ENCODE peak calls at places on chromosomes 2 and 18, in five cellular contexts. K is CD4-positive, alpha-beta memory T cell; W is mucosa of descending colon; I is PC-9; C is fibroblast of pulmonary artery. P is an unnamed sample.

GRCh38 chr18:12838178-12838634 is 45.8 kb downstream of the PTPN2 start:
- DNase-seq in K (peak; percentile 7), W (peak; percentile 80), I (peak; percentile 92), C (peak; percentile 91), P (no peak)

GRCh38 chr2:46510596-46511177 is 31.3 kb downstream of the TMEM247 start:
- DNase-seq in K (no peak), W (no peak), I (no peak), C (no peak), P (no peak)

GRCh38 chr2:12841021-12841420 is 124.3 kb downstream of the TRIB2 start:
- DNase-seq in K (no peak), W (no peak), I (no peak), C (no peak), P (no peak)

GRCh38 chr2:98155291-98155690 is 68.3 kb downstream of the VWA3B start:
- DNase-seq in K (no peak), W (no peak), I (no peak), C (no peak), P (no peak)

GRCh38 chr2:224126001-224126400 is 86.9 kb upstream of the SERPINE2 start:
- DNase-seq in K (no peak), W (no peak), I (no peak), C (no peak), P (no peak)

GRCh38 chr18:24727685-24728084 is 267.2 kb downstream of the HRH4 start:
- DNase-seq in K (no peak), W (no peak), I (no peak), C (no peak), P (no peak)

GRCh38 chr2:98453531-98453930 is 8.9 kb downstream of the INPP4A start:
- DNase-seq in K (no peak), W (no peak), I (no peak), C (no peak), P (no peak)

GRCh38 chr18:32831781-32832180 is 59.0 kb upstream of the KLHL14 start:
- DNase-seq in K (no peak), W (no peak), I (no peak), C (no peak), P (no peak)

GRCh38 chr2:43052204-43052943 is 174.0 kb downstream of the ZFP36L2 start:
- DNase-seq in K (no peak), W (no peak), I (no peak), C (no peak), P (no peak)

GRCh38 chr2:46555011-46555410 is 75.6 kb downstream of the TMEM247 start:
- DNase-seq in K (no peak), W (no peak), I (no peak), C (no peak), P (no peak)

GRCh38 chr18:111292-112014 is 46.9 kb upstream of the USP14 start:
- DNase-seq in K (peak; percentile 78), W (peak; percentile 65), I (peak; percentile 85), C (peak; percentile 57), P (no peak)

GRCh38 chr2:208711598-208711997 is 305.0 kb downstream of the PTH2R start:
- DNase-seq in K (no peak), W (no peak), I (no peak), C (no peak), P (no peak)

GRCh38 chr2:175854149-175854548 is 147.9 kb downstream of the LNPK start:
- DNase-seq in K (no peak), W (no peak), I (no peak), C (no peak), P (no peak)

GRCh38 chr2:231604101-231604684 is 11.5 kb downstream of the TEX44 start:
- DNase-seq in K (peak; percentile 10), W (peak; percentile 67), I (no peak), C (no peak), P (no peak)

GRCh38 chr18:41545091-41545888 is 409.7 kb upstream of the PIK3C3 start:
- DNase-seq in K (no peak), W (no peak), I (no peak), C (no peak), P (no peak)

GRCh38 chr2:237591021-237591370 is 462 bp upstream of the RAB17 start:
- DNase-seq in K (no peak), W (peak; percentile 89), I (peak; percentile 95), C (no peak), P (no peak)

GRCh38 chr18:73511751-73512525 is 635.7 kb downstream of the FBXO15 start:
- DNase-seq in K (no peak), W (no peak), I (no peak), C (peak; percentile 76), P (no peak)

GRCh38 chr2:202689898-202690297 is 55.1 kb downstream of the FAM117B start:
- DNase-seq in K (no peak), W (no peak), I (no peak), C (no peak), P (no peak)

GRCh38 chr2:186740266-186740665 is 46.4 kb downstream of the FAM171B start:
- DNase-seq in K (no peak), W (no peak), I (no peak), C (no peak), P (no peak)

GRCh38 chr18:34626404-34627137 is 83.5 kb upstream of the DTNA start:
- DNase-seq in K (no peak), W (no peak), I (no peak), C (no peak), P (no peak)

GRCh38 chr2:37839991-37840390 is 85.1 kb upstream of the RMDN2 start:
- DNase-seq in K (no peak), W (no peak), I (no peak), C (no peak), P (no peak)

GRCh38 chr2:168758970-168759820 is 43.2 kb upstream of the NOSTRIN start:
- DNase-seq in K (peak; percentile 54), W (peak; percentile 39), I (no peak), C (peak; percentile 75), P (peak; percentile 27)

GRCh38 chr2:173653427-173653795 is 298.7 kb downstream of the CDCA7 start:
- DNase-seq in K (no peak), W (no peak), I (no peak), C (no peak), P (no peak)

GRCh38 chr2:173654146-173654895 is 299.6 kb downstream of the CDCA7 start:
- DNase-seq in K (no peak), W (no peak), I (no peak), C (no peak), P (no peak)

GRCh38 chr2:173652731-173653426 is 298.2 kb downstream of the CDCA7 start:
- DNase-seq in K (no peak), W (no peak), I (peak; percentile 87), C (peak; percentile 94), P (no peak)

GRCh38 chr2:173651891-173652290 is 297.2 kb downstream of the CDCA7 start:
- DNase-seq in K (no peak), W (no peak), I (no peak), C (no peak), P (no peak)

DNA sequence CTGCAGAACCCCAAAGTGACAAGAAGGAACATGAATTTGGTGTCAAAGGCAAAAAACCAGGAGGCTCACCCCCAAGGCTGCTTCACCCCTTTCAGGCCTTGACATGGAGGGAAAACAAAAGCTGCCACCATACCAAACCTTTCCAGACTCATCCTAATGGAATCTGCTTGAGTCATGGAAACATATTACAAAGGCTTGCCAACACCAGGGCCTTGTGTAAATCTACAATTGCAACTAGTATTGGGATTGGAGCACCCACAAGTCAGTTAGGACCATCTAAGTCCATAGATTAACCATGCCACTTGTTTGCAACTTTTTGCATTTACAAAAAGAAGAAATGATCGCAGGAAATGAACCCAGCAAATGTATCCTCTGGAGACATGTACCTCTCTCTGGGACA is 297.6 kb downstream of the CDCA7 start:
- DNase-seq in K (no peak), W (no peak), I (peak; percentile 50), C (peak; percentile 91), P (no peak)
- H3K4me3 ChIP-seq in K (no peak overlapping the region), W (no peak overlapping the region), I (no peak overlapping the region), C (no peak overlapping the region), P (no peak overlapping the region)

GRCh38 chr2:11640132-11640531 is 29.9 kb downstream of the NTSR2 start:
- DNase-seq in K (no peak), W (no peak), I (no peak), C (no peak), P (no peak)

GRCh38 chr2:11639503-11639902 is 30.5 kb downstream of the NTSR2 start:
- DNase-seq in K (no peak), W (no peak), I (no peak), C (no peak), P (no peak)

GRCh38 chr2:11644293-11644692 is 25.7 kb downstream of the NTSR2 start:
- DNase-seq in K (no peak), W (no peak), I (no peak), C (no peak), P (no peak)

GRCh38 chr2:11646530-11646929 is 23.5 kb downstream of the NTSR2 start:
- DNase-seq in K (no peak), W (no peak), I (no peak), C (no peak), P (no peak)

GRCh38 chr2:11642972-11643371 is 27.0 kb downstream of the NTSR2 start:
- DNase-seq in K (no peak), W (no peak), I (no peak), C (no peak), P (no peak)
- H3K4me3 ChIP-seq in K (no peak overlapping the region), W (no peak overlapping the region), I (no peak overlapping the region), C (no peak overlapping the region), P (no peak overlapping the region)

GRCh38 chr18:2588666-2589344 is 17.4 kb downstream of the NDC80 start:
- DNase-seq in K (no peak), W (no peak), I (no peak), C (no peak), P (no peak)
- H3K4me3 ChIP-seq in K (no peak overlapping the region), W (no peak overlapping the region), I (no peak overlapping the region), C (no peak overlapping the region), P (no peak overlapping the region)

GRCh38 chr18:49563701-49564100 is 1.8 kb downstream of the LIPG start:
- DNase-seq in K (no peak), W (no peak), I (no peak), C (no peak), P (no peak)
- H3K4me3 ChIP-seq in K (no peak overlapping the region), W (no peak overlapping the region), I (peak overlapping the region; percentile 83), C (peak overlapping the region; percentile 86), P (peak overlapping the region; percentile 30)

GRCh38 chr18:50558948-50559749 is 738 bp upstream of the MAPK4 start:
- DNase-seq in K (no peak), W (no peak), I (no peak), C (no peak), P (no peak)

GRCh38 chr18:50560681-50561629 is 1.1 kb downstream of the MAPK4 start:
- DNase-seq in K (no peak), W (peak; percentile 9), I (no peak), C (no peak), P (no peak)

GRCh38 chr18:50562686-50563085 is 2.8 kb downstream of the MAPK4 start:
- DNase-seq in K (no peak), W (no peak), I (no peak), C (no peak), P (no peak)

GRCh38 chr18:50558157-50558556 is 1.7 kb upstream of the MAPK4 start:
- DNase-seq in K (no peak), W (no peak), I (no peak), C (no peak), P (no peak)

GRCh38 chr18:50559750-50560680 is at the start of gene MAPK4:
- DNase-seq in K (no peak), W (peak; percentile 37), I (no peak), C (peak; percentile 20), P (no peak)
- H3K4me3 ChIP-seq in K (no peak within 1 kb of the TSS), W (no peak within 1 kb of the TSS), I (no peak within 1 kb of the TSS), C (peak within 1 kb of the TSS; percentile 39), P (peak within 1 kb of the TSS; percentile 27)